ENCODE peak calls at places on chromosomes 4 and X, in four cellular contexts. O is GM20000, X is omental fat pad, C is activated B cell treated with CpG ODN at 0.5 μM for 24 hours. E is an unnamed sample.

GRCh38 chr4:47525154-47525819 is 40.2 kb downstream of the ATP10D start:
- DNase-seq in X (no peak), O (no peak), C (no peak), E (no peak)

GRCh38 chrX:140157611-140158010 is 192.3 kb upstream of the CXorf66 start:
- DNase-seq in O (no peak), X (no peak), C (no peak), E (no peak)

GRCh38 chr4:124322234-124322831 is 390.2 kb downstream of the ANKRD50 start:
- DNase-seq in X (no peak), C (no peak), O (peak), E (no peak)

GRCh38 chr4:19748911-19749473 is 502.7 kb upstream of the SLIT2 start:
- DNase-seq in X (no peak), C (no peak), O (no peak), E (no peak)

GRCh38 chrX:2870650-2871049 is 41.9 kb downstream of the GYG2 start:
- DNase-seq in X (no peak), O (no peak), C (no peak), E (no peak)

GRCh38 chrX:136203438-136203837 is 47.8 kb downstream of the MAP7D3 start:
- DNase-seq in X (no peak), C (no peak), O (no peak), E (no peak)

GRCh38 chr4:128454281-128455075 is 166.9 kb upstream of the PGRMC2 start:
- DNase-seq in X (peak), O (peak), C (no peak), E (peak)

GRCh38 chr4:170037481-170037880 is 11.3 kb upstream of the MFAP3L start:
- DNase-seq in X (no peak), C (no peak), O (no peak), E (no peak)

GRCh38 chr4:83708500-83709175 is 172.7 kb downstream of the GPAT3 start:
- DNase-seq in X (no peak), O (no peak), C (no peak), E (no peak)

GRCh38 chr4:140515423-140515822 is 8.5 kb upstream of the ELMOD2 start:
- DNase-seq in O (no peak), C (no peak), X (no peak), E (no peak)

GRCh38 chr4:4677825-4678522 is 136.1 kb upstream of the STX18 start:
- DNase-seq in O (no peak), X (no peak), C (no peak), E (no peak)

GRCh38 chrX:3227526-3227925 is 118.9 kb downstream of the MXRA5 start:
- DNase-seq in X (no peak), C (no peak), O (no peak), E (no peak)

GRCh38 chrX:150966235-150966634 is 16.9 kb upstream of the HMGB3 start:
- DNase-seq in X (no peak), C (no peak), O (no peak), E (no peak)

GRCh38 chrX:34918856-34919255 is 23.7 kb upstream of the FAM47B start:
- DNase-seq in X (no peak), C (no peak), O (no peak), E (no peak)

GRCh38 chrX:149831473-149831872 is 49.5 kb upstream of the MAGEA8 start:
- DNase-seq in C (no peak), X (no peak), O (no peak), E (no peak)

GRCh38 chrX:40165206-40165605 is 67.4 kb upstream of the BCOR start:
- DNase-seq in X (no peak), O (no peak), C (no peak), E (no peak)

GRCh38 chr4:64598068-64598467 is 188.8 kb upstream of the TECRL start:
- DNase-seq in X (no peak), C (no peak), O (no peak), E (no peak)

GRCh38 chr4:54400802-54401201 is 171.7 kb downstream of the PDGFRA start:
- DNase-seq in C (no peak), O (no peak), X (no peak), E (no peak)

GRCh38 chr4:139367421-139368090 is 65.3 kb upstream of the NDUFC1 start:
- DNase-seq in C (no peak), O (no peak), X (no peak), E (no peak)

GRCh38 chr4:65825121-65825520 is 154.8 kb upstream of the EPHA5 start:
- DNase-seq in C (no peak), O (no peak), X (no peak), E (no peak)

GRCh38 chr4:37434469-37434868 is 189.9 kb downstream of the NWD2 start:
- DNase-seq in O (no peak), C (no peak), X (no peak), E (no peak)

GRCh38 chrX:34826964-34827363 is 115.6 kb upstream of the FAM47B start:
- DNase-seq in X (no peak), O (no peak), C (no peak), E (no peak)

GRCh38 chrX:3548743-3549441 is 164.6 kb downstream of the PRKX start:
- DNase-seq in X (no peak), C (no peak), O (no peak), E (no peak)

GRCh38 chr4:148800943-148801342 is 358.7 kb upstream of the NR3C2 start:
- DNase-seq in X (no peak), C (no peak), O (no peak), E (no peak)

GRCh38 chr4:5532100-5532499 is 176.3 kb downstream of the EVC2 start:
- DNase-seq in O (no peak), C (no peak), X (no peak), E (no peak)

GRCh38 chrX:8960809-8961413 is 73.0 kb downstream of the FAM9B start:
- DNase-seq in X (no peak), C (no peak), O (no peak), E (no peak)

DNA sequence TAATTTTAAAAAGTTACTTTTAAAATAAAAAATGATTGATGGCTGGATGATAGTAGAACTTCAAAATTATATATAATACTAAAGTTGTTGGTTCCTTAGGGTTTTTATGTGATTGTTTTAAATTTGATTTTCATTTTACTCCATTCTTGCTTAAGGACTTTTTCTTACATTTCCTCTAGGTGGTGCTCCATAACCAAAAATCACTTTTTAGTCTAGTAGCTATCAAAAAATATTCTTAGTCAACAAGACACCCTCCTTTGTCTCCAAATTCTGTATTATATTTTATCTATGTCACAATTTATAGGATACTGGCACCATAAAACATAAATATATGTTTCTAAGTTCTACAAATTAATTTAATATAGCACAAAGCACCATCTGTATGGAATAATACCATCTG is 67.2 kb upstream of the BRWD3 start:
- DNase-seq in X (no peak), O (peak), C (no peak), E (no peak)
- TF ChIP-seq CTCF in X (no peak), O (no peak), C (no peak), E (peak)

DNA sequence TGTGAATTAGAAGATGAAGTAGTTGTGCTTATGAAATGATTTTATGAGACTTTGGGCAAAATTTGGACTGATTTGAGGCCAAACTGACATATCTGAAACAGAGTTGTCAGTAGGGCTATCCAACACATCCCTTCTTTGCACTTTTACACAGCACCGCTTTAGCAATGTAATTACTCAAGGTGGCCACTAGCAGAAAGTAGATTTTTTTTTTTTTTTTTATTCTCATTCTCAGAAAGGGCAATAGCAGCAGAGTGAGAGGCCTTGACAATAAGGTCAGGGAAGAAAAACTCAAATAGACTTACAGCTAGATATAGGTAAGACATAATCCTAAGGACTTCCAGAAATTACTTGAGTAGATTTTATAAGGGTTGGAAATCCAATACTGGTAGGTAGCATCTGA is 414.3 kb downstream of the NAP1L3 start:
- DNase-seq in C (no peak), O (no peak), X (no peak), E (no peak)
- TF ChIP-seq CTCF in C (no peak), O (no peak), X (no peak), E (peak)

GRCh38 chr4:147596377-147596776 is 20.8 kb upstream of the TMEM184C start:
- DNase-seq in X (no peak), O (peak), C (no peak), E (no peak)
- TF ChIP-seq CTCF in X (no peak), O (no peak), C (no peak), E (peak)

GRCh38 chr4:88791274-88791673 is 93.6 kb upstream of the NAP1L5 start:
- DNase-seq in C (no peak), O (no peak), X (no peak), E (no peak)
- TF ChIP-seq CTCF in C (no peak), O (no peak), X (no peak), E (peak)

GRCh38 chrX:153411255-153411987 is at the start of gene ZFP92:
- DNase-seq in O (peak), C (peak), X (no peak), E (no peak)

GRCh38 chrX:153414838-153415552 is 3.7 kb downstream of the ZFP92 start:
- DNase-seq in X (no peak), C (no peak), O (no peak), E (no peak)

GRCh38 chrX:153413731-153414130 is 2.5 kb downstream of the ZFP92 start:
- DNase-seq in C (no peak), O (no peak), X (no peak), E (no peak)

GRCh38 chrX:153411988-153412574 is 809 bp downstream of the ZFP92 start:
- DNase-seq in O (no peak), X (no peak), C (no peak), E (no peak)

GRCh38 chrX:153412746-153413720 is 1.8 kb downstream of the ZFP92 start:
- DNase-seq in X (no peak), O (no peak), C (no peak), E (no peak)
- TF ChIP-seq CTCF in X (no peak), O (no peak), C (no peak), E (peak)

DNA sequence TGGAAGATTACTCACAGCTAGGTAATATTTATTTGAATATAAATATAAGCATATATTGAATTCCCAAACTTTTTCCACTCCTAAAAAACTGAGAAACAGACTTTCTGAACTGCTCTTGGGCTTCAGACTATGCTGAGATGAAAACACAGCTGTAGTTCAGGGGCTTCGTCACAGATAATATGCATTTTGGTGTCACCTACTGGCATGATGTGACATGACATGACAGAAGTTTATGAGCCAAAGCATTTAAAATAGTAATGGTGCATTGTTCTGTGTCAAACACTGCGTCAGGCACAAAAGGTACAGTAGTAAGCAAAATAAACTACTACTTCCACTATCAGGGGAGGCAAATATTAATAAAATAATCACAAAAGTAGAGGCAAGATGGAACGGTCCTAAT is 171.3 kb downstream of the BTC start:
- DNase-seq in O (peak), C (no peak), X (no peak), E (no peak)
- TF ChIP-seq CTCF in O (no peak), C (no peak), X (no peak), E (peak)

E was measured in type B pancreatic cell.